ENCODE peak calls at places on chromosome 12, in nine cellular contexts. A is pancreas; T is GM20000; S is GM13977; Y is CD4-positive, CD25-positive, alpha-beta regulatory T cell; P is T-helper 1 cell; C is Daoy; N is posterior vena cava; X is fibroblast of the conjunctiva. Q is an unnamed sample.

GRCh38 chr12:42812086-42812485 is 222.5 kb upstream of the PRICKLE1 start:
- DNase-seq in S (no peak), C (no peak), A (no peak), P (no peak), T (no peak), Y (no peak), N (no peak), X (no peak), Q (no peak)

GRCh38 chr12:70994217-70994788 is 73.8 kb upstream of the PTPRR start:
- DNase-seq in A (no peak), P (no peak), T (no peak), C (no peak), Y (no peak), S (no peak), X (peak; percentile 97), N (no peak), Q (peak; percentile 21)

GRCh38 chr12:132432721-132433577 is 57.0 kb upstream of the FBRSL1 start:
- DNase-seq in A (peak; percentile 64), N (no peak), T (no peak), S (no peak), C (no peak), P (no peak), Y (no peak), X (peak; percentile 41), Q (no peak)

GRCh38 chr12:23813206-23813605 is 136.3 kb downstream of the SOX5 start:
- DNase-seq in X (no peak), P (no peak), S (no peak), C (no peak), N (no peak), T (no peak), Y (no peak), A (no peak), Q (no peak)

GRCh38 chr12:1195513-1195912 is 204.5 kb downstream of the ERC1 start:
- DNase-seq in A (no peak), Y (no peak), S (no peak), N (no peak), X (no peak), P (no peak), C (no peak), T (no peak), Q (no peak)

GRCh38 chr12:91769736-91770135 is 375.9 kb downstream of the BTG1 start:
- DNase-seq in P (no peak), S (no peak), X (no peak), A (no peak), T (no peak), Y (no peak), C (peak; percentile 11), N (no peak), Q (no peak)

GRCh38 chr12:10829994-10830393 is 3.8 kb upstream of the TAS2R10 start:
- DNase-seq in X (no peak), Y (no peak), A (no peak), T (no peak), S (no peak), C (no peak), P (no peak), N (no peak), Q (no peak)

GRCh38 chr12:21456291-21456780 is 18.9 kb downstream of the PYROXD1 start:
- DNase-seq in C (no peak), Y (peak; percentile 14), X (no peak), N (no peak), P (no peak), T (no peak), A (no peak), S (no peak), Q (no peak)

GRCh38 chr12:93347054-93347786 is 30.5 kb upstream of the NUDT4 start:
- DNase-seq in P (no peak), N (no peak), T (no peak), A (no peak), X (no peak), S (no peak), C (no peak), Y (no peak), Q (no peak)

GRCh38 chr12:47114481-47114892 is 34.7 kb upstream of the AMIGO2 start:
- DNase-seq in S (no peak), Y (no peak), C (no peak), A (no peak), T (no peak), X (no peak), N (no peak), P (no peak), Q (no peak)

GRCh38 chr12:97465012-97465345 is 2.4 kb downstream of the RMST start:
- DNase-seq in P (no peak), A (no peak), S (no peak), Y (no peak), X (no peak), T (no peak), N (no peak), C (no peak), Q (no peak)

GRCh38 chr12:52079576-52080402 is at the start of gene SMIM41:
- DNase-seq in A (no peak), P (no peak), T (no peak), Y (no peak), N (no peak), C (no peak), S (no peak), X (no peak), Q (no peak)

GRCh38 chr12:4961311-4961710 is 51.6 kb downstream of the KCNA1 start:
- DNase-seq in Y (no peak), X (no peak), C (no peak), A (no peak), N (no peak), T (no peak), S (no peak), P (no peak), Q (no peak)

GRCh38 chr12:111180830-111181726 is 187.8 kb downstream of the PHETA1 start:
- DNase-seq in X (peak; percentile 6), N (peak; percentile 93), Y (no peak), P (no peak), T (no peak), S (no peak), C (peak; percentile 62), A (no peak), Q (no peak)

GRCh38 chr12:96401061-96401871 is 1.0 kb upstream of the CDK17 start:
- DNase-seq in T (peak; percentile 77), N (no peak), S (peak; percentile 76), X (peak; percentile 74), C (peak; percentile 39), Y (no peak), P (peak; percentile 17), A (no peak), Q (peak; percentile 94)

GRCh38 chr12:112537710-112538396 is 119.1 kb downstream of the PTPN11 start:
- DNase-seq in P (no peak), T (no peak), A (no peak), C (peak; percentile 79), X (no peak), S (no peak), Y (no peak), N (no peak), Q (peak; percentile 25)

GRCh38 chr12:80044694-80045046 is 54.7 kb upstream of the OTOGL start:
- DNase-seq in S (peak; percentile 8), T (no peak), Y (no peak), P (no peak), C (peak; percentile 74), A (no peak), X (peak; percentile 63), N (no peak), Q (peak; percentile 80)

GRCh38 chr12:63882844-63883243 is 38.3 kb downstream of the SRGAP1 start:
- DNase-seq in N (no peak), P (no peak), Y (no peak), A (no peak), T (no peak), X (no peak), C (peak; percentile 9), S (no peak), Q (no peak)

GRCh38 chr12:52010152-52010622 is 3.4 kb downstream of the TAMALIN start:
- DNase-seq in A (peak; percentile 56), N (peak; percentile 93), Y (no peak), X (peak; percentile 89), T (no peak), S (no peak), P (no peak), C (peak; percentile 68), Q (no peak)

GRCh38 chr12:121346747-121347146 is 5.5 kb downstream of the ANAPC5 start:
- DNase-seq in N (no peak), P (no peak), X (no peak), C (no peak), S (no peak), T (no peak), A (no peak), Y (no peak), Q (no peak)

GRCh38 chr12:21818627-21819026 is 44.1 kb upstream of the KCNJ8 start:
- DNase-seq in Y (no peak), T (no peak), X (peak; percentile 57), P (no peak), A (no peak), S (no peak), C (no peak), N (no peak), Q (no peak)

GRCh38 chr12:91388573-91388972 is 206.0 kb upstream of the DCN start:
- DNase-seq in X (no peak), C (no peak), P (no peak), Y (no peak), T (no peak), S (no peak), N (no peak), A (no peak), Q (peak; percentile 3)

GRCh38 chr12:51232642-51233041 is 6.0 kb upstream of the DAZAP2 start:
- DNase-seq in Y (no peak), C (no peak), S (no peak), N (no peak), X (no peak), T (no peak), P (no peak), A (no peak), Q (no peak)

GRCh38 chr12:122790393-122791075 is 16.2 kb downstream of the CCDC62 start:
- DNase-seq in X (no peak), S (no peak), P (no peak), N (no peak), A (no peak), Y (no peak), C (peak; percentile 23), T (no peak), Q (no peak)

GRCh38 chr12:96399919-96400630 is at the start of gene CDK17:
- DNase-seq in C (peak; percentile 87), A (peak; percentile 90), N (peak; percentile 95), Y (peak; percentile 85), P (peak; percentile 86), T (peak; percentile 93), X (peak; percentile 76), S (peak; percentile 92), Q (peak; percentile 68)

GRCh38 chr12:119153477-119154434 is 25.0 kb upstream of the HSPB8 start:
- DNase-seq in T (no peak), Y (no peak), C (peak; percentile 79), N (peak; percentile 89), X (no peak), A (peak; percentile 55), S (no peak), P (no peak), Q (peak; percentile 17)

GRCh38 chr12:106084048-106084671 is 54.6 kb downstream of the NUAK1 start:
- DNase-seq in P (no peak), C (peak; percentile 96), A (no peak), Y (no peak), S (no peak), X (no peak), T (no peak), N (no peak), Q (peak; percentile 91)

GRCh38 chr12:94134226-94134795 is 14.1 kb upstream of the PLXNC1 start:
- DNase-seq in C (peak; percentile 39), T (peak; percentile 69), S (peak; percentile 71), P (no peak), N (no peak), Y (no peak), X (peak; percentile 65), A (no peak), Q (peak; percentile 62)

GRCh38 chr12:119682635-119683340 is 14.9 kb downstream of the PRKAB1 start:
- DNase-seq in X (no peak), A (no peak), T (no peak), Y (no peak), N (no peak), C (no peak), S (no peak), P (no peak), Q (no peak)

GRCh38 chr12:6057693-6058092 is 66.8 kb downstream of the VWF start:
- DNase-seq in Y (no peak), A (no peak), S (no peak), P (no peak), X (no peak), T (no peak), C (no peak), N (no peak), Q (no peak)

GRCh38 chr12:49864817-49865090 is 21.8 kb upstream of the BCDIN3D start:
- DNase-seq in A (no peak), P (no peak), S (no peak), C (no peak), X (no peak), N (no peak), Y (no peak), T (no peak), Q (no peak)

Q was measured in kidney glomerular epithelial cell.